ENCODE peak calls at places on chromosomes 1 and 21, in seven cellular contexts. K is transverse colon; R is GM10248; F is HuH-7.5; V is substantia nigra; S is activated CD4-positive, alpha-beta T cell treated with anti-CD3 and anti-CD28 coated beads for 48 hours; P is activated effector memory CD4-positive, alpha-beta T cell treated with anti-CD3 and anti-CD28 coated beads, Interleukin-2, amount 50 U/mL, for 16 hours. N is an unnamed sample.

GRCh38 chr1:156140879-156141707 is 12.3 kb upstream of the SEMA4A start:
- DNase-seq in K (no peak), R (no peak), F (peak), V (peak), S (peak), P (peak), N (no peak)

GRCh38 chr1:155871390-155871789 is 12.0 kb downstream of the SYT11 start:
- DNase-seq in K (no peak), R (no peak), F (no peak), V (peak), S (no peak), P (no peak), N (no peak)

GRCh38 chr1:1670866-1671265 is 12.1 kb upstream of the CDK11B start:
- DNase-seq in K (no peak), R (no peak), F (no peak), V (no peak), S (no peak), P (peak), N (no peak)

GRCh38 chr1:45769261-45769932 is 18.9 kb upstream of the IPP start:
- DNase-seq in K (no peak), R (no peak), F (no peak), V (no peak), S (no peak), P (no peak), N (no peak)

GRCh38 chr1:233327938-233328660 is 575 bp downstream of the MAP3K21 start:
- DNase-seq in K (peak), R (peak), F (peak), V (no peak), S (peak), P (peak), N (peak)

GRCh38 chr1:180966744-180967536 is 54.2 kb downstream of the KIAA1614 start:
- DNase-seq in K (no peak), R (no peak), F (no peak), V (no peak), S (no peak), P (no peak), N (no peak)

GRCh38 chr1:42385283-42385682 is 4.7 kb downstream of the RIMKLA start:
- DNase-seq in K (no peak), R (no peak), F (no peak), V (no peak), S (no peak), P (no peak), N (no peak)

GRCh38 chr1:194117582-194117981 is 931.2 kb upstream of the B3GALT2 start:
- DNase-seq in K (no peak), R (no peak), F (no peak), V (no peak), S (no peak), P (no peak), N (no peak)

GRCh38 chr21:45543371-45543709 is 1.1 kb upstream of the SLC19A1 start:
- DNase-seq in K (no peak), R (peak), F (no peak), V (no peak), S (no peak), P (no peak), N (no peak)

GRCh38 chr1:156414440-156415064 is 45.5 kb downstream of the RHBG start:
- DNase-seq in K (no peak), R (no peak), F (peak), V (no peak), S (no peak), P (no peak), N (no peak)

GRCh38 chr1:47856994-47857393 is 140.2 kb downstream of the TRABD2B start:
- DNase-seq in K (no peak), R (no peak), F (no peak), V (no peak), S (no peak), P (no peak), N (no peak)

GRCh38 chr1:17719874-17720273 is 35.3 kb upstream of the ACTL8 start:
- DNase-seq in K (no peak), R (no peak), F (no peak), V (no peak), S (no peak), P (no peak), N (no peak)

GRCh38 chr21:35473496-35473895 is 424.4 kb upstream of the RUNX1 start:
- DNase-seq in K (no peak), R (no peak), F (no peak), V (no peak), S (no peak), P (no peak), N (no peak)

GRCh38 chr1:239952348-239953307 is 139.1 kb upstream of the FMN2 start:
- DNase-seq in K (no peak), R (no peak), F (peak), V (no peak), S (peak), P (no peak), N (peak)

GRCh38 chr1:224113545-224113917 is 380 bp upstream of the FBXO28 start:
- DNase-seq in K (no peak), R (no peak), F (no peak), V (no peak), S (no peak), P (no peak), N (no peak)

GRCh38 chr1:1381294-1381693 is 6.3 kb upstream of the AURKAIP1 start:
- DNase-seq in K (no peak), R (no peak), F (no peak), V (no peak), S (no peak), P (no peak), N (no peak)

GRCh38 chr1:23927097-23927496 is 13.9 kb upstream of the CNR2 start:
- DNase-seq in K (no peak), R (no peak), F (no peak), V (no peak), S (no peak), P (no peak), N (no peak)